ENCODE peak calls at places on chromosome 22, in ten cellular contexts. D is tibial nerve, Y is H7, X is mucosa of gallbladder, O is ACHN, P is stomach, W is fibroblast of pulmonary artery, E is glutamatergic neuron, S is iris pigment epithelial cell, L is T-cell. A is an unnamed sample.

GRCh38 chr22:22545084-22545483 is 14.0 kb downstream of the PRAME start:
- DNase-seq in X (no peak), Y (no peak), S (no peak), P (no peak), E (no peak), W (no peak), O (no peak), D (no peak), L (no peak), A (no peak)

GRCh38 chr22:43118024-43118849 is 7.7 kb downstream of the BIK start:
- DNase-seq in L (no peak), E (no peak), O (no peak), P (peak), X (peak), S (no peak), Y (peak), D (no peak), W (no peak), A (no peak)

GRCh38 chr22:43820671-43821305 is 8.7 kb upstream of the EFCAB6 start:
- DNase-seq in Y (peak), E (no peak), L (no peak), S (no peak), D (no peak), X (no peak), W (no peak), O (no peak), P (no peak), A (no peak)

GRCh38 chr22:49925525-49926128 is 7.2 kb downstream of the CRELD2 start:
- DNase-seq in X (no peak), E (no peak), L (peak), P (no peak), D (no peak), O (no peak), Y (no peak), W (no peak), S (no peak), A (no peak)

GRCh38 chr22:37626556-37627075 is 12.9 kb upstream of the SH3BP1 start:
- DNase-seq in S (no peak), D (no peak), O (no peak), E (no peak), X (no peak), W (no peak), L (no peak), Y (no peak), P (no peak), A (no peak)

GRCh38 chr22:31650391-31650790 is 11.6 kb downstream of the PISD start:
- DNase-seq in Y (no peak), S (peak), E (no peak), P (no peak), L (no peak), X (no peak), D (no peak), O (peak), W (peak), A (no peak)

GRCh38 chr22:39173787-39174497 is 21.5 kb upstream of the CBX7 start:
- DNase-seq in D (no peak), O (no peak), W (no peak), P (no peak), X (no peak), E (no peak), S (peak), Y (no peak), L (peak), A (no peak)

GRCh38 chr22:49307870-49308269 is 519.8 kb downstream of the BRD1 start:
- DNase-seq in O (no peak), X (no peak), P (peak), S (no peak), D (no peak), L (no peak), E (no peak), W (no peak), Y (peak), A (peak)

GRCh38 chr22:43893266-43893665 is 1.5 kb upstream of the PNPLA5 start:
- DNase-seq in W (no peak), X (no peak), L (no peak), P (no peak), O (no peak), Y (no peak), E (no peak), S (no peak), D (no peak), A (no peak)

GRCh38 chr22:44710474-44711235 is 8.7 kb downstream of the PRR5 start:
- DNase-seq in P (peak), E (no peak), W (no peak), Y (no peak), D (no peak), S (no peak), L (peak), X (no peak), O (no peak), A (no peak)

GRCh38 chr22:27461470-27461869 is 340.1 kb downstream of the MN1 start:
- DNase-seq in W (peak), D (no peak), E (no peak), Y (peak), S (peak), P (no peak), X (no peak), L (no peak), O (peak), A (no peak)

GRCh38 chr22:32745251-32745995 is 56.1 kb upstream of the TIMP3 start:
- DNase-seq in D (peak), O (no peak), S (no peak), Y (no peak), P (no peak), E (no peak), X (peak), W (peak), L (no peak), A (no peak)

GRCh38 chr22:49320714-49321476 is 506.8 kb downstream of the BRD1 start:
- DNase-seq in D (no peak), Y (no peak), S (no peak), O (no peak), L (no peak), W (no peak), E (no peak), X (peak), P (peak), A (no peak)

GRCh38 chr22:18024276-18024939 is at the start of gene MICAL3:
- DNase-seq in L (peak), P (peak), W (peak), D (peak), Y (peak), S (peak), O (peak), X (peak), E (peak), A (peak)

GRCh38 chr22:29555065-29555644 is 1.6 kb upstream of the THOC5 start:
- DNase-seq in X (peak), E (no peak), D (peak), S (peak), L (no peak), O (no peak), P (no peak), Y (no peak), W (peak), A (peak)

GRCh38 chr22:45608763-45609180 is 62.9 kb upstream of the ATXN10 start:
- DNase-seq in W (peak), O (peak), P (no peak), D (no peak), Y (no peak), E (no peak), L (peak), S (peak), X (no peak), A (no peak)

GRCh38 chr22:40178417-40179409 is 988 bp downstream of the TNRC6B start:
- DNase-seq in L (peak), D (peak), O (peak), W (peak), X (no peak), Y (no peak), P (no peak), E (peak), S (peak), A (no peak)